ENCODE peak calls at places on chromosomes 16 and 17, in four cellular contexts. P, C, L and Q are unnamed samples.

GRCh38 chr17:4833941-4834501 is 881 bp downstream of the MINK1 start:
- DNase-seq in P (peak), C (no peak), L (peak), Q (no peak)

GRCh38 chr17:81651692-81652091 is 4.7 kb downstream of the PDE6G start:
- DNase-seq in P (peak), C (peak), L (peak), Q (no peak)

GRCh38 chr16:8200839-8201238 is 389.5 kb downstream of the TMEM114 start:
- DNase-seq in P (no peak), C (no peak), L (no peak), Q (no peak)

GRCh38 chr17:27956601-27957445 is 63.7 kb upstream of the LYRM9 start:
- DNase-seq in P (no peak), C (peak), L (no peak), Q (no peak)

GRCh38 chr17:81998222-81998621 is 20.8 kb downstream of the ASPSCR1 start:
- DNase-seq in P (no peak), C (no peak), L (no peak), Q (no peak)

GRCh38 chr17:77331161-77331864 is 190.5 kb downstream of the SEC14L1 start:
- DNase-seq in P (peak), C (peak), L (peak), Q (peak)

GRCh38 chr17:49162866-49163265 is 30.3 kb downstream of the B4GALNT2 start:
- DNase-seq in P (no peak), C (no peak), L (no peak), Q (no peak)

GRCh38 chr16:1054660-1055556 is 17.6 kb upstream of the SSTR5 start:
- DNase-seq in P (peak), C (peak), L (peak), Q (no peak)

GRCh38 chr17:40352044-40352778 is 12.3 kb downstream of the GJD3 start:
- DNase-seq in P (no peak), C (no peak), L (no peak), Q (no peak)

GRCh38 chr17:10579270-10579669 is 29.8 kb upstream of the MYH2 start:
- DNase-seq in P (no peak), C (no peak), L (no peak), Q (no peak)

GRCh38 chr16:70160388-70160787 is 13.2 kb upstream of the CLEC18C start:
- DNase-seq in P (no peak), C (peak), L (no peak), Q (no peak)

GRCh38 chr16:68374251-68374805 is 63.5 kb downstream of the PRMT7 start:
- DNase-seq in P (no peak), C (no peak), L (no peak), Q (no peak)

GRCh38 chr17:9865585-9865984 is 39.5 kb downstream of the RCVRN start:
- DNase-seq in P (no peak), C (no peak), L (no peak), Q (no peak)

GRCh38 chr16:82653550-82654511 is 27.1 kb downstream of the CDH13 start:
- DNase-seq in P (peak), C (no peak), L (peak), Q (no peak)

GRCh38 chr16:5412721-5413120 is 315.1 kb upstream of the EEF2KMT start:
- DNase-seq in P (no peak), C (no peak), L (no peak), Q (peak)

GRCh38 chr17:71440513-71440912 is 680.3 kb upstream of the SOX9 start:
- DNase-seq in P (peak), C (no peak), L (no peak), Q (no peak)

GRCh38 chr17:2337811-2338657 is 733 bp downstream of the SGSM2 start:
- DNase-seq in P (peak), C (peak), L (peak), Q (peak)

GRCh38 chr16:58458634-58459343 is 41.2 kb upstream of the NDRG4 start:
- DNase-seq in P (peak), C (no peak), L (no peak), Q (no peak)
- TF ChIP-seq PHF8 in P (no peak), C (no peak), L (no peak), Q (no peak)

DNA sequence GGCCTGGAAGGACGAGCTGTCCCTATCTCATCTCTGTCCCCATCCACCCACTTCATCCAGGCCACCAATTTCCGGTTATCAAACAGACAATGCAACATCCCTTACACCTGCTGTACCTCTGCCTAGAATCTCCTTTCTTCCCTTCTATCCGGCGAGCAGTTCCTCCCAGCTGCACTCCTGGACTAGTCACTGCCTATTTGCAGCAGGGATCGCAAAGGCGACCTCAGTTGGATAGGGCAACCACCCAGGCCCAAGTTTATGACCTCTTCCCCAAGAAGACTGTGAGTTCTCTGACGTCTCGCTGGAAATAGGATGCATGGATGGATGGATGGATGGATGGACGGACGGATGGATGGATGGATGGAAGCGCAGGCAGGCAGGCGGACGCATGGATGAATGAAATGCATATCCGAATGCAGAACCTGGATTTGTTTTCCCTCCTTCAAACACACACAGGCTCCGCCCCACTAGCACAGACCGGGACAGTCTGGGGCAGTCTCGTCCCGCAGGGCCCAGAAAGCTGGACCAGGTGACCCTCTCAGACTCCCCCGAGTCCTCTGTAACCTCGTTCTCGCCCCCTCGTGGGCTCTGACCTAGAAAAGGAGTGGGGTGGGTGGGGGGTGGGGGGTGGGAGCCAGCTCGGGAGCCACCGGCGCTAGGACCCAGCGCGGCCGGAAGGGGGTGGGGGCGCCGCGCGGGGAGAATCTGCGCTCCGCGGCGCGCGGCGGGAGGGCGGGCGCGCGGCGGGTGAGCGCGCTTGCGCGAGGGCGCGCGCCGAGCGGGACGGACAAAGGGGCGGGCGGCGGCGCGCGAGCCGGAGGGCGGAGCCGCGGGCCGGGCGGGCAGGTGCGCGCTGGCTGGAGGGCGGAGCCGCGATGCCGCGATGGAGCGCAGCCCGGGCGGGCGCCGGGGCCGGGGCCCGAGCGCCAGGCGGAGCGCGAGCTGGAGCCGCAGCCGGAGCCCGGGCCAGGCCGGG is at the start of gene SBK1:
- DNase-seq in P (peak), C (peak), L (peak), Q (no peak)
- TF ChIP-seq PHF8 in P (no peak), C (no peak), L (no peak), Q (peak)

DNA sequence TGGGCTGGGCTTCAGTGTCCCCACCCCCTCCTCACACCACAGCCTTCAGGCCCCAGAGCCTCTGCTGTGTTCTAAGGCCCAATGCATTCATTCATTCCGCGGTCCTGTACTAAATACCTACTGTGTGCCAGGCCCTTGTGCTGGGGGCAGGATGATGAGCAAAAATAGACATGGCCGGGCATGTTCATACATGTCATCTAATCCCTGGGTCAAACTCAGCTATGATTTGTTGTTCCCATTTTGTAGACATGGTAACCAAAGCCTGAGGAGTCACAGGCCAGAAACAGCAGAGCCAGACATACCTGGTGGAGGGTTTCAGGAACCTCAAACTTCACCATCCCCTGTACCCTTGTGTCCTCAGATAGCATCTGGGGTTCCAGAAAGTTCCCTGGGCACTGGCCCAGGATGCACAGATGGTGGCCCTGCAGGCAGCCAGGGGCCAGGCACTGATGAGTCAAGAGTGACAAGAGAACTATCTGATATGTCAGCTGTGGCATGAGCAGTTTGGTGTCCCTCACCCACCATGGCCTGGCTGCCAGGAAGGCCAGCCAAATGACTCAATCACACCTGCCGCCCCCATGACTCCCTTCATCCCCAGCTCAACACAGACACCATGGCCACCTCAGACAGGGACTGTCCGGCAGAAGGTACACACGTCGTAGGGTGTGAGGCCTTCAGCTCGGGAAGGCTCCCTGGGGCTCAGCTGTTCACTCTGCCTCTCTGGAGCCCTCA is 2.7 kb upstream of the RRAD start:
- DNase-seq in P (no peak), C (no peak), L (no peak), Q (no peak)
- TF ChIP-seq PHF8 in P (no peak), C (no peak), L (no peak), Q (no peak)

DNA sequence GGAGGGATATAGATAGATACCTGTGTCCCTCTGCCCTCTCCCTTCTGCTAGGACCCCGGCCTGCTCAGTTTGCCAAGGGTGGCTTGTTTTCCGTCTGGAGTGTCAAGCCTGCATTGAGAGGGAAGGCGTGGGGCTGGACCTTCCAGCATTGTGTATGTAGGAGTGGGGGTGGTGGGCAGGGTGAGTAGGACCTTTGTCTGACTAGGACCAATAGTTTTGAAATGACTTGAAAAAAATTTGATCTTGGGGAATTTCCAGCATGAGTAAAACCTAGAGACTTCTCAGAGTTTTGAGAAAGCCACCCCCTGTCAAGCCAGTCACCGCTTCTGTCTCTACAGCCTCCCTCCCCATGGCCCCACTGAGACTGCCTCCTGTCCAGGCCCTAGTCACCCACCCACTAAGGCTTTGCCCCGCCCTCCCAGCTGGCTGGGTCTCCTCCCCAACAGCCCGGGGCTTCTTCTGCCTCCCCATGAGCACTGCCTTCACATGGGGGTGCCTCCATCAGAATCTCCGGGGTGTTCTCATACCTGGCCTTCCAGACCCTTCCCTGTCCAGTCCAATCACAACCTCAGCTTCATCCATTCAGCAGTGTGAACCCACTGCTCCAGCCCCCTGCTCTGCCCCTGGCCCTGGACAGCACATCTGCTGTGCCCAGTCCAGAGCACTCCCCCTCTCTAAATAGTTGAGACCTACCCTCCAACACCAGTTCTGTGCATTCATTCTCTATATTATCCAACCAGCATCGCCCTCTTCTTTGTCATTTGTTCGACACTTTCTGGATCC is 207.0 kb downstream of the MSI2 start:
- DNase-seq in P (peak), C (peak), L (peak), Q (no peak)
- TF ChIP-seq PHF8 in P (no peak), C (no peak), L (no peak), Q (no peak)

GRCh38 chr16:88560722-88561484 is 9.3 kb upstream of the ZC3H18 start:
- DNase-seq in P (no peak), C (peak), L (peak), Q (peak)

GRCh38 chr16:88558457-88559442 is 11.5 kb upstream of the ZC3H18 start:
- DNase-seq in P (peak), C (peak), L (peak), Q (no peak)

GRCh38 chr16:88556294-88556988 is 13.8 kb upstream of the ZC3H18 start:
- DNase-seq in P (no peak), C (no peak), L (no peak), Q (no peak)

GRCh38 chr16:88566158-88566557 is 4.0 kb upstream of the ZC3H18 start:
- DNase-seq in P (no peak), C (no peak), L (no peak), Q (no peak)

GRCh38 chr16:88561485-88562369 is 8.5 kb upstream of the ZC3H18 start:
- DNase-seq in P (peak), C (peak), L (no peak), Q (peak)
- TF ChIP-seq PHF8 in P (no peak), C (no peak), L (no peak), Q (no peak)

DNA sequence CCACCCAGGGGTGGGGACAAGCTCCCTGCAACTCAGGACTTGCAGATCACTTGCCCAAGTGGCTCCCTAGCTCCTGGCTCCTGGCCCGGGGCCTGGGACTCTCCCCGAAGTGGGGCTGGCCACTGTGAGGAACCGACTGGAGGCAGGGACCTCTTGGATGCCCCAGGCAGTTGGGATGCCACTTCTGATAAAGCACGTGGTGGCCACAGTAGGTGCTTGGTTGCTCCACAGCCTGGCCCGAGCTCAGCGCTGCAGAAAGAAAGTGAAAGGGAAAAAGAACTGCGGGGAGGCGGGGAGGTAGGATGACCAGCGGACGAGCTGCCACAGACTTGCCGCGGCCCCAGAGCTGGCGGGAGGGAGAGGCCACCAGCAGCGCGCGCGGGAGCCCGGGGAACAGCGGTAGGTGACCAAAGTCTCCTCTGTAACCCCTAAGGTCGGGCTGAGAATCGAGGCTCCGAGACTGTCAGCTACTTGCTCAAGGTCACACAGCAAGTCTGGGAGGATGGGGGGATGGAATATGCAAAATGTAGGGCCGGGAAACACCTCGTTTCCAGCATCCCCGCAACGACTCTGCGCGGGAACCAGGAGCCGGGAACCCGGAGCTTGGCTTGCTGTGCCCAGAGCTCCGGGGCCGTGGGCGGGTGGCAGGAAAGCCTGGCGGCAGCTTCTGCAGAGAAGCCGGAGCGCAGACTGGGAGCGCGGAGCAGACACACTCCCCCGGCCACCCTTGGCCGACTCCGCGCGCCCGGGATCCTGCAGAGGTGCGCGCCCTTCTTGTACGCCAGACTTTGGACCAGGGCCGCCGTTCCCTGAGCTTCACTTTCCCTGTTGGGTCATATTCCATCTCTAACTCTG is 1.9 kb downstream of the CIITA start:
- DNase-seq in P (no peak), C (no peak), L (no peak), Q (no peak)
- TF ChIP-seq PHF8 in P (no peak), C (no peak), L (no peak), Q (no peak)

GRCh38 chr16:56409195-56409594 is 16.1 kb downstream of the AMFR start:
- DNase-seq in P (peak), C (no peak), L (peak), Q (no peak)
- TF ChIP-seq PHF8 in P (no peak), C (no peak), L (no peak), Q (no peak)

DNA sequence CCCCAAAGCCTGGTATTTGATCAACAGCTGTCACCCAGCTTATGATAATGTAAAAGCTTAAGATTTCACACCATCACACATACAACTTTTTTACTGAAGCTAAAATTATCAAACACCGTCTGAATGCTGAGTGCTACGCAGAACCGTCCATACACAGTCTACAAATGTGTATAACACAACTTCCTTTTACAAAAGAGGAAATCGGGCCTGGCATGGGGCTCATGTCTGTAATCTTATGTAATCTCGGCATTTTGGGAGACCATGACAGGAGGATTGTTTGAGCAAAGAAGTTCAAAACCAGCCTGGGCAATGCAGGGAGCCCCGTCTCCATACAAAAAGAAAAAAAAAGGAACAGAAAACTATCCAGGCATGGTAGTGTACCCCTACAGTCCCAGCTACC is 19.6 kb upstream of the QRICH2 start:
- DNase-seq in P (no peak), C (no peak), L (no peak), Q (no peak)
- TF ChIP-seq PHF8 in P (no peak), C (no peak), L (no peak), Q (no peak)

DNA sequence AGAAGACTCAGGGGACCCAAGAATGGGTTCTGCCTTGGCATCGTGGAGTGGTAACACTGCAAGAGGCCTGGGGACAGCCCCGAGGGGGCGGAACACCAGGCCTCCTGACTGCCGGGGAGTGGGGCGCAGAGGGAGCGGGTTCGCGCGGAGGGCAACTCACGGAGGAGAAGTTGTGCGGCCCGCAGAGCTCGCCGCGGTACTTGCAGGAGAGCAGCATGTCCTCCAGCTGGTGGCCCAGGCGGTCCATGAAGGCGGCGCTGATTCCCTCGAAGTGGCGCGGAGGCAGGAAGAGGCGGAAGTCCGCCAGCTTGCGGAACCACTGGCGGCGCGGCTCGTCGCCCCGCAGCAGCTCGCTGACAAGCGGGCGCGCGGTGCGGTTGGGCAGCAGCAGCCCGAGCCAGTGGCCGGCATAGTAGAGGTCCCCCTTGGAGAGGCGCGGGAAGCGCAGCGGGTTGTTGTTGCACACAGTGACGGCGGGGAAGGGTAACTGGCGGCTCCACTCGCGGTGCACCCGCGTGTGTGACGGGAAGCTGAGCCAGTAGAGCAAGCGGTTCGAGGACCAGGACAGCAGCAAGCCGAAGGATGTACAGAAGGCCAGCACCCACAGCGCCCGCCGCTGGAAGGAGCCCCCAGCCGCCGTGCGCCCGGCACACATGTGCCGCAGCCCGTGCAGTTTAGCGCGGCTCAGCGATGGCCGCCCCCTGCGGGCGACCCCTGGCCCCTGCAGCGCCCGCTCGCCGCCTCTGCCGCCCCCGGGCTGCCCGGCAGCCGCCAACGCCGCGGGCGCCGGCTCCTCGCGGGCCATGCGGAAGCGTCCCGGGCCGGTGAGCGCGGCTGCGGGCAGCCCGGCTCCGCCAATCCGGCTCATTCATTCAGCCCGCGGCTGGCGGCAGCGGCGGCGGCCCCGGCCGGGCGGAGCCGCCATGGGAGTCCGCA is 1.6 kb downstream of the ASIC2 start:
- DNase-seq in P (peak), C (no peak), L (no peak), Q (peak)
- TF ChIP-seq PHF8 in P (no peak), C (no peak), L (no peak), Q (no peak)

DNA sequence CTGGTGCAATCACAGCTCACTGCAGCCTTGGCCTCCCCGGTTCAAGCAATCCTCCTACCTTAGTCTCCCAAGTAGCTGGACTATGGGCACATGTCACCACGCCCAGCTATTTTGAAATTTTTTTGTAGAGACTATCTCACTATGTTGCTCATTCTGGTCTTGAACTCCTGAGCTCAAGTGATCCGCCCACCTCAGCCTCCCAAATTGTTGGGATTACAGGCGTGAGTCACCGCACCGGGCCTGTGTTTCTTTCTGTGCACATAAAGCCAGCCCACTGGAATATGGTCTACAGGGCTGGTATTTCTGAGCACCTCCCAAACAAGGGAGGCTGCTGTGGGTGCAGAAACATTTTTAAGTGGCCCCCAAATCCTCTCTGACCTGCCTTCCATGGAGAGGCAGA is 8.4 kb downstream of the TMEM95 start:
- DNase-seq in P (peak), C (no peak), L (peak), Q (no peak)
- TF ChIP-seq PHF8 in P (no peak), C (no peak), L (no peak), Q (no peak)